ENCODE peak calls at places on chromosomes 2 and 18, in six cellular contexts. I, D, K, B, X and R are unnamed samples.

GRCh38 chr2:226887940-226888339 is 52.1 kb downstream of the RHBDD1 start:
- DNase-seq in I (no peak), D (no peak), K (no peak), B (no peak), X (no peak), R (no peak)

GRCh38 chr18:58671941-58672565 is 788 bp downstream of the MALT1 start:
- DNase-seq in I (no peak), D (no peak), K (no peak), B (no peak), X (peak), R (no peak)

GRCh38 chr18:2380101-2380500 is 191.2 kb downstream of the METTL4 start:
- DNase-seq in I (no peak), D (no peak), K (no peak), B (no peak), X (no peak), R (no peak)

GRCh38 chr2:102197389-102198137 is 10.7 kb downstream of the IL1RL2 start:
- DNase-seq in I (no peak), D (no peak), K (no peak), B (no peak), X (no peak), R (no peak)

GRCh38 chr2:200658278-200658864 is 72.6 kb downstream of the AOX1 start:
- DNase-seq in I (peak), D (no peak), K (peak), B (no peak), X (no peak), R (no peak)

GRCh38 chr2:44397447-44397846 is 35.7 kb downstream of the CAMKMT start:
- DNase-seq in I (no peak), D (no peak), K (no peak), B (no peak), X (no peak), R (no peak)

GRCh38 chr2:56088411-56088810 is 95.4 kb upstream of the CCDC85A start:
- DNase-seq in I (no peak), D (no peak), K (no peak), B (no peak), X (no peak), R (no peak)

GRCh38 chr18:62715829-62716678 is 713 bp downstream of the PHLPP1 start:
- DNase-seq in I (peak), D (peak), K (peak), B (peak), X (peak), R (peak)

GRCh38 chr2:85132834-85133637 is at the start of gene TCF7L1:
- DNase-seq in I (peak), D (peak), K (peak), B (peak), X (peak), R (peak)

GRCh38 chr18:66582151-66582550 is 21.7 kb downstream of the CDH19 start:
- DNase-seq in I (no peak), D (no peak), K (no peak), B (no peak), X (peak), R (no peak)

GRCh38 chr2:127630409-127631183 is 15.4 kb upstream of the GPR17 start:
- DNase-seq in I (no peak), D (no peak), K (no peak), B (no peak), X (no peak), R (no peak)

GRCh38 chr2:104249666-104250065 is 604.2 kb upstream of the POU3F3 start:
- DNase-seq in I (no peak), D (no peak), K (no peak), B (no peak), X (no peak), R (no peak)

GRCh38 chr2:40435426-40436092 is 16.3 kb downstream of the SLC8A1 start:
- DNase-seq in I (no peak), D (no peak), K (no peak), B (no peak), X (no peak), R (no peak)

GRCh38 chr2:92074549-92074898 is 2796.7 kb upstream of the TEKT4 start:
- DNase-seq in I (no peak), D (no peak), K (no peak), B (no peak), X (no peak), R (no peak)

GRCh38 chr2:212364106-212364505 is 174.5 kb downstream of the ERBB4 start:
- DNase-seq in I (no peak), D (no peak), K (no peak), B (no peak), X (peak), R (no peak)

GRCh38 chr2:27264753-27265535 is 2.1 kb upstream of the SLC30A3 start:
- DNase-seq in I (peak), D (peak), K (peak), B (peak), X (peak), R (peak)

GRCh38 chr2:29317077-29317517 is 201.9 kb downstream of the CLIP4 start:
- DNase-seq in I (no peak), D (no peak), K (no peak), B (no peak), X (no peak), R (no peak)

GRCh38 chr2:237702439-237703397 is 75.3 kb downstream of the LRRFIP1 start:
- DNase-seq in I (peak), D (no peak), K (no peak), B (no peak), X (peak), R (peak)

GRCh38 chr2:150528861-150529801 is 41.7 kb upstream of the RND3 start:
- DNase-seq in I (no peak), D (no peak), K (no peak), B (no peak), X (peak), R (no peak)

GRCh38 chr2:11621465-11621864 is 48.5 kb downstream of the NTSR2 start:
- DNase-seq in I (no peak), D (no peak), K (no peak), B (no peak), X (no peak), R (no peak)

GRCh38 chr18:39424261-39424660 is 1858.7 kb upstream of the CELF4 start:
- DNase-seq in I (no peak), D (no peak), K (no peak), B (no peak), X (no peak), R (no peak)

GRCh38 chr18:61935362-61935761 is 42.6 kb upstream of the RNF152 start:
- DNase-seq in I (no peak), D (no peak), K (no peak), B (no peak), X (no peak), R (no peak)

GRCh38 chr2:188102881-188103280 is 188.8 kb upstream of the GULP1 start:
- DNase-seq in I (no peak), D (no peak), K (no peak), B (no peak), X (no peak), R (no peak)

GRCh38 chr2:31137211-31138036 is 816 bp downstream of the GALNT14 start:
- DNase-seq in I (peak), D (peak), K (no peak), B (no peak), X (peak), R (peak)

GRCh38 chr2:136693966-136694365 is 71.4 kb upstream of the THSD7B start:
- DNase-seq in I (peak), D (no peak), K (no peak), B (no peak), X (no peak), R (no peak)

GRCh38 chr2:99864561-99865216 is 277.7 kb downstream of the AFF3 start:
- DNase-seq in I (no peak), D (no peak), K (no peak), B (no peak), X (no peak), R (no peak)

GRCh38 chr2:226687641-226688253 is 111.9 kb downstream of the IRS1 start:
- DNase-seq in I (no peak), D (no peak), K (no peak), B (no peak), X (no peak), R (no peak)

GRCh38 chr2:167784071-167784400 is 463.4 kb downstream of the STK39 start:
- DNase-seq in I (no peak), D (peak), K (no peak), B (no peak), X (no peak), R (no peak)

GRCh38 chr2:160343404-160343803 is 143.3 kb upstream of the ITGB6 start:
- DNase-seq in I (no peak), D (no peak), K (no peak), B (no peak), X (no peak), R (no peak)

GRCh38 chr2:112768432-112768831 is 4.0 kb upstream of the CKAP2L start:
- DNase-seq in I (no peak), D (no peak), K (no peak), B (no peak), X (no peak), R (no peak)
- TF ChIP-seq CTCF in I (peak), D (no peak), K (peak), B (peak), X (no peak), R (no peak)

GRCh38 chr2:42338567-42339190 is 22.3 kb downstream of the COX7A2L start:
- DNase-seq in I (no peak), D (no peak), K (no peak), B (no peak), X (no peak), R (no peak)

GRCh38 chr2:42336361-42336965 is 24.6 kb downstream of the COX7A2L start:
- DNase-seq in I (no peak), D (no peak), K (no peak), B (no peak), X (no peak), R (no peak)

GRCh38 chr2:42337356-42337820 is 23.6 kb downstream of the COX7A2L start:
- DNase-seq in I (no peak), D (no peak), K (no peak), B (no peak), X (no peak), R (no peak)

GRCh38 chr2:42339191-42339912 is 21.7 kb downstream of the COX7A2L start:
- DNase-seq in I (peak), D (peak), K (no peak), B (no peak), X (no peak), R (no peak)

DNA sequence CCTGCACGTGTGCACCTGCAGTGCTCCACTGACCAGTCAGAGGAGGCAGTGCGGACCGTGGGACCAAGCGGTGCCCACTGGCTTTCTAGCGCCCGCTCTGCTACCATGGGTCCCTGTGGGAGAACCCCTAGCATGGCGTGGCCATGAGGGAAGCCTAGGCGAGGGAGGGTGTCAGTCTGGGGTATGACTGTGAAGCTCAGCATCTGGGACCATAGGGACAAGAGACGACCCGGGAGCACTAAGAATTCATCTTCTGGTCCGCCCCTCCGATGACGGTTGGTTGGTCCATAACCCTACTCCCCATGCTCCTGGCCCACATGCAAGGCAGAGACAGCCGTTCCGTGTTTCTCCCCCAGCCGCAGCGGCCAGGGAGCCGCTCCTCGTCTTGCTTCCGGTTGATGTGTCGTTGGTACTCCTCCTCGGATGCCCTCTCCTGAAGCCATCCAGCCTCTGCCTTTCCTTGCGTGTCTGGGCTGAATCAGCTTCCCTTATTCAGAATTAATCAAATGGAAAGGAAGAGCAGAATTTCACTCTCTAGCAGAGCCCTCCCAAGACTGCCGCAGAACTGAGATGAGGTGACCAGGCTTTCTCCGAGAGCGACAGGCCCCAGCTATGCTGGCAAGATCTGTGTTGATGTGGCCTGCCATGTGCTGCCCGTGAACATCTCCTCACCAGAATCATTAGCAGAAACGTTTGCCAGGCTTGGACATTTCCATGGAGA is 23.0 kb downstream of the COX7A2L start:
- DNase-seq in I (peak), D (no peak), K (no peak), B (no peak), X (no peak), R (no peak)
- TF ChIP-seq CTCF in I (no peak), D (no peak), K (no peak), B (no peak), X (no peak), R (no peak)

GRCh38 chr2:1071650-1072049 is 121.0 kb downstream of the SNTG2 start:
- DNase-seq in I (no peak), D (no peak), K (no peak), B (no peak), X (no peak), R (no peak)
- TF ChIP-seq CTCF in I (no peak), D (no peak), K (no peak), B (no peak), X (no peak), R (no peak)

GRCh38 chr18:75362435-75362834 is 65.1 kb downstream of the SMIM21 start:
- DNase-seq in I (no peak), D (no peak), K (no peak), B (no peak), X (no peak), R (no peak)

GRCh38 chr18:75365837-75366236 is 61.7 kb downstream of the SMIM21 start:
- DNase-seq in I (no peak), D (no peak), K (no peak), B (no peak), X (no peak), R (no peak)

GRCh38 chr18:75363446-75364225 is 63.9 kb downstream of the SMIM21 start:
- DNase-seq in I (no peak), D (no peak), K (no peak), B (no peak), X (no peak), R (no peak)

GRCh38 chr18:75365230-75365629 is 62.3 kb downstream of the SMIM21 start:
- DNase-seq in I (no peak), D (no peak), K (no peak), B (no peak), X (no peak), R (no peak)

GRCh38 chr18:75364512-75364911 is 63.0 kb downstream of the SMIM21 start:
- DNase-seq in I (no peak), D (no peak), K (no peak), B (no peak), X (no peak), R (no peak)
- TF ChIP-seq CTCF in I (no peak), D (no peak), K (no peak), B (no peak), X (no peak), R (no peak)